ENCODE peak calls at places on chromosomes 6 and 20, in five cellular contexts. T is head of caudate nucleus; Q is stimulated activated CD4-positive, alpha-beta T cell treated with anti-CD3 and anti-CD28 coated beads, Interleukin-2, amount 100 ng/mL, for 24 hours; R is renal cortical epithelial cell; X is body of pancreas. S is an unnamed sample.

GRCh38 chr6:3825331-3825831 is 23.8 kb upstream of the FAM50B start:
- DNase-seq in T (peak), Q (no peak), R (peak), X (peak), S (peak)

GRCh38 chr6:111521497-111522275 is 38.7 kb upstream of the REV3L start:
- DNase-seq in T (no peak), Q (no peak), R (no peak), X (no peak), S (no peak)

GRCh38 chr6:107957165-107957908 is 671 bp downstream of the SEC63 start:
- DNase-seq in T (peak), Q (peak), R (peak), X (peak), S (peak)

GRCh38 chr6:77292564-77293546 is 170.4 kb downstream of the HTR1B start:
- DNase-seq in T (no peak), Q (no peak), R (peak), X (no peak), S (no peak)

GRCh38 chr6:5665173-5665572 is 341.6 kb downstream of the NRN1 start:
- DNase-seq in T (no peak), Q (peak), R (no peak), X (no peak), S (no peak)

GRCh38 chr6:156269751-156270369 is 507.3 kb upstream of the ARID1B start:
- DNase-seq in T (no peak), Q (peak), R (no peak), X (no peak), S (no peak)

GRCh38 chr20:38245753-38246152 is 14.8 kb downstream of the KIAA1755 start:
- DNase-seq in T (peak), Q (no peak), R (no peak), X (peak), S (peak)

GRCh38 chr20:61737346-61737745 is 328.3 kb downstream of the TAF4 start:
- DNase-seq in T (no peak), Q (no peak), R (no peak), X (no peak), S (no peak)

GRCh38 chr6:16179970-16180431 is 51.1 kb downstream of the MYLIP start:
- DNase-seq in T (no peak), Q (no peak), R (no peak), X (no peak), S (no peak)

GRCh38 chr6:19759117-19759880 is 77.9 kb upstream of the ID4 start:
- DNase-seq in T (no peak), Q (no peak), R (peak), X (no peak), S (no peak)

GRCh38 chr6:53432318-53433161 is 83.8 kb upstream of the ELOVL5 start:
- DNase-seq in T (no peak), Q (no peak), R (peak), X (peak), S (no peak)

GRCh38 chr6:35089935-35090505 is 51.1 kb downstream of the TCP11 start:
- DNase-seq in T (no peak), Q (no peak), R (peak), X (no peak), S (no peak)